ENCODE peak calls at places on chromosomes 2 and 18, in five cellular contexts. K is upper lobe of right lung, S is brain microvascular endothelial cell, C is heart right ventricle, I is stomach. T is an unnamed sample.
A peak's percentile ranks its signal among the peaks of the same experiment; 100 is the strongest.

GRCh38 chr2:132815522-132815921 is 145.5 kb upstream of the LYPD1 start:
- DNase-seq in K (no peak), S (peak; percentile 99), C (no peak), I (no peak), T (no peak)

GRCh38 chr18:12597775-12598174 is 60.1 kb downstream of the SPIRE1 start:
- DNase-seq in K (peak; percentile 71), S (peak; percentile 85), C (peak; percentile 15), I (no peak), T (peak; percentile 75)

GRCh38 chr2:107592225-107592624 is 234.5 kb upstream of the RGPD4 start:
- DNase-seq in K (no peak), S (no peak), C (no peak), I (no peak), T (no peak)

GRCh38 chr2:3170792-3171455 is 206.7 kb downstream of the EIPR1 start:
- DNase-seq in K (no peak), S (no peak), C (no peak), I (no peak), T (peak; percentile 57)

GRCh38 chr18:79323471-79323870 is 72.3 kb upstream of the NFATC1 start:
- DNase-seq in K (no peak), S (no peak), C (no peak), I (no peak), T (no peak)

GRCh38 chr2:5515693-5516092 is 176.5 kb upstream of the SOX11 start:
- DNase-seq in K (no peak), S (no peak), C (no peak), I (no peak), T (no peak)

GRCh38 chr2:211875488-211875887 is 663.1 kb downstream of the ERBB4 start:
- DNase-seq in K (no peak), S (peak; percentile 35), C (no peak), I (no peak), T (no peak)

GRCh38 chr2:98444436-98445166 is at the start of gene INPP4A:
- DNase-seq in K (peak; percentile 91), S (no peak), C (peak; percentile 75), I (peak; percentile 78), T (peak; percentile 91)

GRCh38 chr18:22601481-22601880 is 183.8 kb upstream of the CTAGE1 start:
- DNase-seq in K (no peak), S (no peak), C (no peak), I (no peak), T (no peak)

GRCh38 chr2:59149271-59149670 is 908.1 kb upstream of the FANCL start:
- DNase-seq in K (no peak), S (no peak), C (no peak), I (no peak), T (no peak)

GRCh38 chr2:236965021-236965840 is 120.5 kb upstream of the COPS8 start:
- DNase-seq in K (no peak), S (no peak), C (no peak), I (peak; percentile 15), T (no peak)

GRCh38 chr2:217160978-217161973 is 301.4 kb upstream of the TNP1 start:
- DNase-seq in K (no peak), S (no peak), C (peak; percentile 11), I (no peak), T (no peak)

GRCh38 chr18:8765692-8766463 is 60.5 kb downstream of the MTCL1 start:
- DNase-seq in K (no peak), S (peak; percentile 38), C (no peak), I (no peak), T (no peak)

GRCh38 chr18:63319383-63320040 is at the start of gene BCL2:
- DNase-seq in K (no peak), S (peak; percentile 7), C (peak; percentile 32), I (no peak), T (peak; percentile 77)

GRCh38 chr18:62883937-62884735 is 168.8 kb downstream of the PHLPP1 start:
- DNase-seq in K (no peak), S (no peak), C (no peak), I (no peak), T (no peak)

GRCh38 chr2:120612471-120612870 is 123.2 kb upstream of the GLI2 start:
- DNase-seq in K (no peak), S (no peak), C (no peak), I (no peak), T (peak; percentile 36)

GRCh38 chr18:8162797-8163196 is 446.4 kb upstream of the RAB12 start:
- DNase-seq in K (no peak), S (no peak), C (no peak), I (no peak), T (no peak)

GRCh38 chr2:240837621-240838020 is 17.6 kb upstream of the KIF1A start:
- DNase-seq in K (no peak), S (no peak), C (no peak), I (no peak), T (no peak)

GRCh38 chr2:31384351-31384750 is 30.2 kb downstream of the XDH start:
- DNase-seq in K (no peak), S (peak; percentile 87), C (no peak), I (no peak), T (no peak)

GRCh38 chr2:10903861-10904210 is 7.9 kb upstream of the KCNF1 start:
- DNase-seq in K (no peak), S (no peak), C (no peak), I (no peak), T (no peak)

GRCh38 chr2:105404736-105405135 is 5.9 kb upstream of the FHL2 start:
- DNase-seq in K (no peak), S (no peak), C (no peak), I (no peak), T (no peak)
- H3K27ac ChIP-seq in K (no peak overlapping the region), S (peak overlapping the region; percentile 69), C (peak overlapping the region; percentile 81), I (peak overlapping the region; percentile 53), T (no peak overlapping the region)

GRCh38 chr2:63981702-63982103 is 37.5 kb downstream of the VPS54 start:
- DNase-seq in K (no peak), S (no peak), C (no peak), I (no peak), T (no peak)
- H3K27ac ChIP-seq in K (no peak overlapping the region), S (no peak overlapping the region), C (no peak overlapping the region), I (no peak overlapping the region), T (no peak overlapping the region)

DNA sequence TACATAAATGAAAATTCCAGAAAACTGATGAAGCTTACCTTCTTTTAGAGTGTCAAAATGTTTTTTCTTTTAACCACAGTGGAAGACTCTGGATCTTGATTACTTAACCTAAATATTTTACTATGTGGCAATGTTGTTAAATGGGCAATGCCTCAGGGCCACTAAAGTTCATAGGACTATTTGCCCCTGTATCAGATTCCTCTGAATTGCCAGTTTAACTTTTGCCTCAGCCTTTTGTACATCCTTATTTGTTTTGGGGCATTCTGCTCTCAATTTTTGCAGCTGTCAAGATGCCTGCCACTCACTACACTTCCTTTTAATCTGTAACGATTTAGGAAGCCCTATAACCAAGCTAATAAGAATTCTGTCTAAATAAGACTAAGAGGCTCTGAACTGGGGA is 31.7 kb upstream of the SERTAD2 start:
- DNase-seq in K (no peak), S (no peak), C (no peak), I (no peak), T (no peak)
- H3K27ac ChIP-seq in K (no peak overlapping the region), S (no peak overlapping the region), C (no peak overlapping the region), I (no peak overlapping the region), T (no peak overlapping the region)

DNA sequence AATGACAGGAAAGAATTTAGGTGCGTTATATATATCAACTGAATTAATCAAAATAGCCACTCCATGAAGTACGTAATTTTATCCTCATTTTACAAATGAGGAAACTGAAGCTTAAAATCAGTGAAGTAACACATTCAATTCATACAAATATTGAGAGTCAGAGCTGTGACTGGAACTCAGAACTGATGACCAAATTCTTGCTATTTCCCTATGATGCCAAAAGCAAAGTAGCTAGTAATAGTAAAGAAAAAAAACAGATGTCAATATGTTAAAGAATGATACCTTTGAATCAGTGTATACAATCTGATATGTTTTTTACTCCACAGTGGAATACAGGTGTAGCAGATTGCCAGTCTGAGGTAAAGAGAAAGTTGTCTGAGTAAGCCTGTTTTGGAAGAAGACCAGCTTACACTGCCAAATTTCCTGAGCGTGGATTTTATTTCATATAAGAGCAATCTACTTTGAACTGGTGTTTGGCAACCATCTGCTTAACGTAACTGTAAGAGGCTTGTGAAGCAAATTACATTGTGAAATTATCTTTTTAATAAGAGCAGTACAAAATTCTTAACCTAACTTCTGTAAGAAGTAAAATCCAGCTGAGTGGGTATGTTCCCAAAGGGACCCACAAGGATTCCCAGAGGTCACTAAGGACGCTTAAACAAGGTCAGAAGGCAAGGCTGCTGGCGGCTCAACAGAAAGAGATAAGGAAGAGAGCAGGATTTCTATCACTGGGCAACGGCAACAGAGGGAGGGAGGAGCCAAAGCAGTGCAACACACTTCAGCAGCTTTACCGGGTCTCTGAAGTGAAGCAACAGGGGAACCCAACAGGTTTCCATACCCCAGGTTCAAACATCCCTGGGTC is 85.6 kb downstream of the IKZF2 start:
- DNase-seq in K (no peak), S (peak; percentile 20), C (peak; percentile 22), I (peak; percentile 26), T (no peak)
- H3K27ac ChIP-seq in K (peak overlapping the region; percentile 28), S (no peak overlapping the region), C (peak overlapping the region; percentile 49), I (no peak overlapping the region), T (no peak overlapping the region)

GRCh38 chr2:197159681-197160211 is 150.8 kb downstream of the ANKRD44 start:
- DNase-seq in K (no peak), S (peak; percentile 86), C (no peak), I (no peak), T (no peak)
- H3K27ac ChIP-seq in K (no peak overlapping the region), S (peak overlapping the region; percentile 93), C (no peak overlapping the region), I (peak overlapping the region; percentile 12), T (no peak overlapping the region)

GRCh38 chr2:55518846-55519167 is 711 bp upstream of the CFAP36 start:
- DNase-seq in K (no peak), S (no peak), C (no peak), I (no peak), T (no peak)
- H3K27ac ChIP-seq in K (peak overlapping the region; percentile 94), S (peak overlapping the region; percentile 42), C (peak overlapping the region; percentile 90), I (peak overlapping the region; percentile 90), T (peak overlapping the region; percentile 83)